ENCODE peak calls at places on chromosome 11, in ten cellular contexts. U is SK-N-SH; R is H4; Q is stimulated activated CD8-positive, alpha-beta memory T cell treated with anti-CD3 and anti-CD28 coated beads, Interleukin-4, amount 100 ng/mL, for 48 hours; Y is A172; E is iris pigment epithelial cell; V is GM04503; H is osteocyte; X is nephron progenitor cell; D is GM20000. W is an unnamed sample.

GRCh38 chr11:7651700-7652099 is 21.6 kb downstream of the CYB5R2 start:
- DNase-seq in U (no peak), R (no peak), Q (no peak), Y (no peak), E (no peak), V (no peak), H (no peak), X (no peak), D (no peak), W (no peak)

GRCh38 chr11:44894217-44894617 is 56.5 kb downstream of the TP53I11 start:
- DNase-seq in U (peak), R (peak), Q (peak), Y (peak), E (peak), V (no peak), H (peak), X (peak), D (peak), W (no peak)

GRCh38 chr11:57645716-57646085 is 4.0 kb downstream of the YPEL4 start:
- DNase-seq in U (no peak), R (no peak), Q (no peak), Y (no peak), E (no peak), V (no peak), H (no peak), X (no peak), D (no peak), W (no peak)

GRCh38 chr11:119100960-119101349 is 698 bp downstream of the DPAGT1 start:
- DNase-seq in U (no peak), R (no peak), Q (no peak), Y (no peak), E (no peak), V (no peak), H (no peak), X (no peak), D (no peak), W (no peak)

GRCh38 chr11:121570453-121570852 is 117.7 kb upstream of the SORL1-AS1 start:
- DNase-seq in U (no peak), R (no peak), Q (no peak), Y (no peak), E (no peak), V (no peak), H (no peak), X (no peak), D (no peak), W (no peak)

GRCh38 chr11:92917927-92918326 is 51.5 kb upstream of the MTNR1B start:
- DNase-seq in U (no peak), R (no peak), Q (no peak), Y (no peak), E (no peak), V (no peak), H (no peak), X (no peak), D (no peak), W (no peak)

GRCh38 chr11:14537134-14537599 is 17.0 kb upstream of the PSMA1 start:
- DNase-seq in U (peak), R (peak), Q (peak), Y (peak), E (peak), V (no peak), H (no peak), X (peak), D (peak), W (no peak)

GRCh38 chr11:10305262-10305963 is 540 bp downstream of the ADM start:
- DNase-seq in U (peak), R (no peak), Q (peak), Y (no peak), E (no peak), V (no peak), H (no peak), X (peak), D (peak), W (no peak)

GRCh38 chr11:92738281-92738680 is 231.2 kb upstream of the MTNR1B start:
- DNase-seq in U (no peak), R (no peak), Q (no peak), Y (no peak), E (no peak), V (no peak), H (no peak), X (no peak), D (no peak), W (no peak)

GRCh38 chr11:69086152-69086551 is 37.4 kb downstream of the TPCN2 start:
- DNase-seq in U (no peak), R (no peak), Q (no peak), Y (no peak), E (no peak), V (no peak), H (no peak), X (no peak), D (no peak), W (no peak)

GRCh38 chr11:76314741-76315090 is 66.2 kb downstream of the THAP12 start:
- DNase-seq in U (no peak), R (peak), Q (no peak), Y (peak), E (peak), V (peak), H (no peak), X (no peak), D (no peak), W (no peak)

GRCh38 chr11:91261513-91261912 is 963.1 kb upstream of the FAT3 start:
- DNase-seq in U (no peak), R (no peak), Q (no peak), Y (no peak), E (no peak), V (no peak), H (no peak), X (no peak), D (no peak), W (no peak)

GRCh38 chr11:128867277-128867676 is at the start of gene KCNJ1:
- DNase-seq in U (no peak), R (no peak), Q (no peak), Y (no peak), E (no peak), V (no peak), H (no peak), X (no peak), D (no peak), W (no peak)

GRCh38 chr11:111388431-111388830 is 9.4 kb upstream of the POU2AF1 start:
- DNase-seq in U (no peak), R (no peak), Q (no peak), Y (no peak), E (no peak), V (no peak), H (no peak), X (no peak), D (no peak), W (no peak)

GRCh38 chr11:7486731-7487130 is 1.4 kb downstream of the OLFML1 start:
- DNase-seq in U (no peak), R (no peak), Q (no peak), Y (no peak), E (no peak), V (no peak), H (no peak), X (no peak), D (no peak), W (no peak)

GRCh38 chr11:65553301-65554001 is 4.7 kb downstream of the LTBP3 start:
- DNase-seq in U (no peak), R (no peak), Q (peak), Y (no peak), E (no peak), V (no peak), H (no peak), X (peak), D (peak), W (no peak)

GRCh38 chr11:45585205-45585604 is 80.2 kb downstream of the CHST1 start:
- DNase-seq in U (no peak), R (no peak), Q (no peak), Y (no peak), E (no peak), V (no peak), H (no peak), X (no peak), D (no peak), W (no peak)

GRCh38 chr11:83051760-83052671 is 19.7 kb downstream of the RAB30 start:
- DNase-seq in U (no peak), R (peak), Q (no peak), Y (peak), E (peak), V (peak), H (peak), X (peak), D (no peak), W (no peak)

GRCh38 chr11:1907955-1908354 is 11.5 kb upstream of the TNNT3 start:
- DNase-seq in U (no peak), R (no peak), Q (no peak), Y (no peak), E (no peak), V (no peak), H (no peak), X (no peak), D (no peak), W (no peak)

GRCh38 chr11:2098691-2099522 is 40.3 kb downstream of the IGF2 start:
- DNase-seq in U (no peak), R (no peak), Q (no peak), Y (no peak), E (no peak), V (no peak), H (no peak), X (no peak), D (no peak), W (no peak)

GRCh38 chr11:37411289-37411688 is 813.3 kb upstream of the RAG2 start:
- DNase-seq in U (no peak), R (no peak), Q (no peak), Y (no peak), E (no peak), V (no peak), H (no peak), X (no peak), D (no peak), W (no peak)

GRCh38 chr11:75705541-75705940 is 12.1 kb upstream of the MOGAT2 start:
- DNase-seq in U (no peak), R (no peak), Q (no peak), Y (peak), E (no peak), V (no peak), H (no peak), X (no peak), D (no peak), W (no peak)

GRCh38 chr11:71977743-71978418 is 20.8 kb upstream of the IL18BP start:
- DNase-seq in U (peak), R (peak), Q (peak), Y (peak), E (peak), V (no peak), H (no peak), X (peak), D (no peak), W (no peak)

W was measured in epithelial cell of proximal tubule.